ENCODE peak calls at places on chromosome 18, in four cellular contexts. T is HepG2, S is GM12878, W is H1. K is an unnamed sample.

GRCh38 chr18:70288851-70289328 is at the start of gene SOCS6:
- DNase-seq in T (no peak), S (no peak), W (peak; percentile 76), K (peak; percentile 11)

GRCh38 chr18:51120809-51121596 is 76.5 kb downstream of the MEX3C start:
- DNase-seq in T (no peak), S (no peak), W (no peak), K (no peak)

GRCh38 chr18:64097497-64097896 is 51.4 kb downstream of the LINC00305 start:
- DNase-seq in S (no peak), W (no peak), T (no peak), K (no peak)

GRCh38 chr18:8705941-8706544 is 687 bp downstream of the MTCL1 start:
- DNase-seq in T (no peak), S (no peak), W (peak; percentile 62), K (no peak)

GRCh38 chr18:58793361-58793760 is 71.3 kb upstream of the ZNF532 start:
- DNase-seq in T (no peak), W (no peak), S (no peak), K (no peak)

GRCh38 chr18:75351409-75351808 is 76.1 kb downstream of the SMIM21 start:
- DNase-seq in W (no peak), T (no peak), S (no peak), K (no peak)

GRCh38 chr18:46469186-46469915 is 187.7 kb downstream of the LOXHD1 start:
- DNase-seq in T (no peak), W (no peak), S (no peak), K (no peak)

GRCh38 chr18:36828630-36829361 is at the start of the genes KIAA1328 and TPGS2:
- DNase-seq in W (peak; percentile 90), T (peak; percentile 75), S (peak; percentile 52), K (peak; percentile 63)

GRCh38 chr18:79964330-79965118 is at the start of gene HSBP1L1:
- DNase-seq in W (peak; percentile 84), T (peak; percentile 65), S (no peak), K (no peak)

GRCh38 chr18:74631242-74632087 is 33.8 kb downstream of the ZNF407 start:
- DNase-seq in W (no peak), T (no peak), S (no peak), K (no peak)

GRCh38 chr18:9736942-9737813 is 29.1 kb downstream of the RAB31 start:
- DNase-seq in W (no peak), S (no peak), T (no peak), K (no peak)

GRCh38 chr18:78634061-78634696 is 345.4 kb upstream of the SALL3 start:
- DNase-seq in T (no peak), S (no peak), W (no peak), K (no peak)

GRCh38 chr18:79788096-79789085 is 9.3 kb upstream of the KCNG2 start:
- DNase-seq in W (peak; percentile 71), S (no peak), T (no peak), K (no peak)

GRCh38 chr18:3842844-3843243 is 392.9 kb downstream of the TGIF1 start:
- DNase-seq in W (no peak), T (no peak), S (no peak), K (no peak)

GRCh38 chr18:49778826-49779465 is 34.4 kb downstream of the ACAA2 start:
- DNase-seq in S (peak; percentile 27), W (no peak), T (no peak), K (no peak)

GRCh38 chr18:58756148-58756547 is 84.9 kb downstream of the MALT1 start:
- DNase-seq in W (no peak), S (no peak), T (no peak), K (no peak)

GRCh38 chr18:79405781-79406575 is 10.2 kb downstream of the NFATC1 start:
- DNase-seq in T (no peak), W (no peak), S (peak; percentile 45), K (no peak)

GRCh38 chr18:75189696-75190095 is 19.2 kb downstream of the PTGR3 start:
- DNase-seq in S (no peak), W (no peak), T (no peak), K (no peak)

GRCh38 chr18:70299393-70299792 is 10.5 kb downstream of the SOCS6 start:
- DNase-seq in W (no peak), S (no peak), T (no peak), K (no peak)

GRCh38 chr18:73826098-73826497 is 321.5 kb downstream of the FBXO15 start:
- DNase-seq in T (no peak), W (no peak), S (no peak), K (no peak)

GRCh38 chr18:36711813-36712444 is 116.9 kb downstream of the TPGS2 start:
- DNase-seq in S (no peak), W (no peak), T (no peak), K (no peak)

GRCh38 chr18:57784034-57784815 is 18.9 kb downstream of the ATP8B1 start:
- DNase-seq in T (peak; percentile 43), S (no peak), W (no peak), K (no peak)

GRCh38 chr18:34115409-34116081 is 109.2 kb downstream of the NOL4 start:
- DNase-seq in W (no peak), T (peak; percentile 32), S (no peak), K (no peak)

GRCh38 chr18:58691256-58691655 is 20.0 kb downstream of the MALT1 start:
- DNase-seq in S (no peak), W (no peak), T (no peak), K (no peak)

GRCh38 chr18:29501952-29502351 is 1325.0 kb upstream of the CDH2 start:
- DNase-seq in S (no peak), T (no peak), W (no peak), K (no peak)

DNA sequence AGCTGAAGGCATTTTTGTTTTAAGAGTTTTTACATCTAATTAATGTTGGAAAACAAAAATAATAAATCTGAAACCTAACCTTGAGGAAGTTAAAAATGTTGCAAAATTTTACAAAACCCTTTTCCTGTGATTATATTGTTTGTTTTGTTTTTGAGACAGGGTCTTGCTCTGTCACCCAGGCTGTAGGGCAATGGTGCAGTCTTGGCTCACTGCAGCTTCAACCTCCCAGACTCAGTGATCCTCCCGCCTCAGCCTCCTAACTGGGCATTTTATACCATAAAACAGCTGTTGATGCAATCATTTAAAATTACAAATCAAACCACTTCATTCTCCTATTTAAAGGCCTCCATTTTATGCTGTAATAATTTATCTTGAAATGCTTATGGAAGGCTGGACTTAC is 1.7 kb upstream of the ZNF24 start:
- DNase-seq in W (no peak), T (no peak), S (no peak), K (no peak)
- H3K4me3 ChIP-seq in W (no peak overlapping the region), T (peak overlapping the region; percentile 93), S (no peak overlapping the region), K (no peak overlapping the region)

GRCh38 chr18:62345909-62346308 is 20.8 kb downstream of the TNFRSF11A start:
- DNase-seq in T (no peak), S (no peak), W (no peak), K (no peak)

GRCh38 chr18:62348474-62348873 is 23.4 kb downstream of the TNFRSF11A start:
- DNase-seq in T (no peak), S (no peak), W (no peak), K (no peak)

GRCh38 chr18:62347091-62347506 is 22.0 kb downstream of the TNFRSF11A start:
- DNase-seq in T (no peak), W (no peak), S (no peak), K (no peak)

GRCh38 chr18:62342884-62343283 is 17.8 kb downstream of the TNFRSF11A start:
- DNase-seq in S (no peak), T (no peak), W (no peak), K (no peak)

DNA sequence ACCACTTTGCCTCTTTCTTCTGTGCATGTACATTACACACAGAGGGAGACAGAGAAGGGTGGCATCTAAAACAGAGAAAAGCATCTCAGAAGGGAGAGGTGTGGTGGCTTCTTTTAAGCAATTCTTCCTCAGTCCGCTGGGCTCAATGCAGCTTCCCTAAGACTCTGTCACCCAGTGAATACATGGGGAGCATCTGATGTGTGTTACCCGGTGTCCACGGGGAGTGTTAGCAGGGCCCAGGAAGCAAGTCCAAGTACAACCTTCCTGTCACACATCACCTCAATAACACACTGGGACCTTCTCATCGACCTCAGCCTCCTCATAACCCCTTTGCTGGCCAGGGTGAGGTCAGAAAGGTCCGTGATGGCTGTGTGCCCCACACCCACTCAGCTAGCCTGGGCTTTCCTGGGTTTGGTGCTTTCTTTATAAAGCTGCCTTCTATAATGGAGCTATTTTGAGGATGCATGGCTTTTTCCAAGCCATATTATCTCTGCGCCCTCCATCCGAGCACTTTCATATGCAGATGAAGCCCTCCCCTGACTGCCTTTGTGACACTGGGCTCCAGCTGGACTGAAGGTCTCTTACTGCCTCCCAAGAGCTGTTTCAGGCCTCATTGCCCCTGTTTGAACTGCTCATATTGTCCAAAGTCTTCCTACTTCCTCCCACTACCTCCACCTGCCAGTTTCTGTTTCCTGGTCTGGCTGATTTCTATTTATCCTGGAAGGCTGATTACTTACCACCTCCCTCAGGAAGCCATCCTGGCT is 21.4 kb downstream of the TNFRSF11A start:
- DNase-seq in W (no peak), T (no peak), S (no peak), K (no peak)
- TF ChIP-seq SUZ12 in W (no peak), T (no peak), S (no peak), K (no peak)

GRCh38 chr18:22346968-22347611 is 70.6 kb downstream of the CTAGE1 start:
- DNase-seq in T (peak; percentile 5), S (no peak), W (peak; percentile 64), K (no peak)
- H3K4me3 ChIP-seq in T (no peak overlapping the region), S (no peak overlapping the region), W (no peak overlapping the region), K (no peak overlapping the region)

GRCh38 chr18:35582899-35583558 is 1.5 kb downstream of the GALNT1 start:
- DNase-seq in T (peak; percentile 55), S (no peak), W (no peak), K (no peak)
- TF ChIP-seq SUZ12 in T (no peak), S (no peak), W (no peak), K (no peak)

GRCh38 chr18:76479351-76480238 is 15.4 kb downstream of the ZNF516 start:
- DNase-seq in T (no peak), W (no peak), S (no peak), K (no peak)

GRCh38 chr18:76475450-76476203 is 19.4 kb downstream of the ZNF516 start:
- DNase-seq in T (no peak), S (no peak), W (no peak), K (no peak)

GRCh38 chr18:76474824-76475223 is 20.2 kb downstream of the ZNF516 start:
- DNase-seq in S (no peak), T (no peak), W (no peak), K (no peak)

GRCh38 chr18:76480913-76481312 is 14.1 kb downstream of the ZNF516 start:
- DNase-seq in T (peak; percentile 24), W (no peak), S (no peak), K (no peak)

DNA sequence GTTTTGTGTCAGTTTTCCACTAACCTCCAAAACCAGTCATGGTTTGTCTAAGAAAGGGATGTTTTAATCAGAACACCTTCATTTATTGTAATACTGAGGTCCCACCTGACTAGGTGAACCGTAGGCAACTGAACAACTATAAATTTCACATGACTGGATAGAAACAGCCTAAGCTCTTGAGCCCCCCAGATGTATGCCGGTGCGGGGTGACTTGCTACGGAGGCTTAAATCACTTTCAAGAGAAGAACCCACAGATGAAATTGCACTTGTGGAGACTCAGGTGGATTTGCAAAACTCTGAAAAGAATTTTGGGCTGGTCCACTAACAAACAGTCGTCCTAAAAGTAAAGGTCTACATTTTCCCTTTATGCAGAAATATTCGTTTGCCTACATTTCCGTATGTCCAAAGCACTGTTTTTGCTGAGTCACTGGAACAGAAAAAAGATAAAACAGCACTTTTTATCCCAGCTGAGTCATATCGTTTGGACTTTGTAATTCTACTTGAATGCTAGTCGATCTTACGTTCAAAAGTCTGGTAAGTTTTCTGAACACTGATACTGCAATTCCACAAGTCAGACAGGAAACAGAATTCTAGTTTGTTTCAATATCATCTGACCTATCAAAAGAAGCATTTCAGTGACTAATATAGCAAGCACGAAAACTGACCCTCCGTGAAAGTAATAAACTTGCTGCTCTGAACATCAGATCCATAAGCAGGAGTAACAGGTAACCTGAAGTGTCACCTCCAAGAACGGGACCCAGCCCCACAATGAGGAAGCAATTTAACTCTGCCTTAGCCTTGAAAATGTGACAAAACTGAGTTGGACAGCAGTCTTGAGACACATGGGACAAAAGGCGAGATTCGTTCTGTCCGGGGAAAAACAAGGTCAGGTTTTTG is 18.1 kb downstream of the ZNF516 start:
- DNase-seq in W (no peak), S (no peak), T (peak; percentile 88), K (no peak)
- H3K4me3 ChIP-seq in W (no peak overlapping the region), S (peak overlapping the region; percentile 54), T (peak overlapping the region; percentile 53), K (no peak overlapping the region)